ENCODE peak calls at places on chromosomes 7 and 10, in ten cellular contexts. J is ovary, Q is A549, M is HCT116, U is HepG2, E is right lobe of liver, H is IMR-90, T is body of pancreas, C is prostate gland, R is uterus. O is an unnamed sample.

GRCh38 chr7:142626420-142627035 is 122.7 kb upstream of the PRSS1 start:
- DNase-seq in J (no peak), Q (peak), M (peak), U (peak), E (no peak), H (peak), T (peak), C (no peak), R (no peak), O (peak)

GRCh38 chr10:72068126-72068765 is 20.1 kb downstream of the SPOCK2 start:
- DNase-seq in J (no peak), Q (no peak), M (no peak), U (no peak), E (no peak), H (no peak), T (no peak), C (no peak), R (no peak), O (no peak)

GRCh38 chr10:65778753-65779152 is 1147.1 kb upstream of the LRRTM3 start:
- DNase-seq in J (no peak), Q (no peak), M (no peak), U (no peak), E (no peak), H (no peak), T (no peak), C (no peak), R (no peak), O (no peak)

GRCh38 chr10:42491001-42491592 is 147.3 kb downstream of the ZNF33B start:
- DNase-seq in J (no peak), Q (no peak), M (no peak), U (no peak), E (no peak), H (peak), T (no peak), C (no peak), R (no peak), O (no peak)

GRCh38 chr10:14953452-14954000 is 370 bp downstream of the DCLRE1C start:
- DNase-seq in J (no peak), Q (peak), M (peak), U (no peak), E (no peak), H (peak), T (peak), C (peak), R (no peak), O (peak)

GRCh38 chr7:39667354-39667923 is 44.1 kb downstream of the RALA start:
- DNase-seq in J (no peak), Q (no peak), M (no peak), U (no peak), E (no peak), H (no peak), T (no peak), C (no peak), R (no peak), O (no peak)

GRCh38 chr7:2247141-2247985 is 5.3 kb downstream of the NUDT1 start:
- DNase-seq in J (peak), Q (peak), M (no peak), U (no peak), E (no peak), H (no peak), T (peak), C (no peak), R (no peak), O (no peak)

GRCh38 chr7:122304604-122304975 is at the start of gene FEZF1:
- DNase-seq in J (no peak), Q (no peak), M (peak), U (peak), E (peak), H (no peak), T (peak), C (peak), R (no peak), O (no peak)

GRCh38 chr7:105654994-105655900 is 74.0 kb upstream of the EFCAB10 start:
- DNase-seq in J (peak), Q (no peak), M (no peak), U (no peak), E (no peak), H (peak), T (peak), C (no peak), R (peak), O (no peak)

GRCh38 chr7:137879357-137880158 is 32.8 kb upstream of the DGKI start:
- DNase-seq in J (no peak), Q (no peak), M (no peak), U (no peak), E (no peak), H (peak), T (no peak), C (no peak), R (peak), O (no peak)

GRCh38 chr10:103276941-103277712 is at the start of gene INA:
- DNase-seq in J (no peak), Q (peak), M (no peak), U (no peak), E (no peak), H (peak), T (peak), C (no peak), R (no peak), O (no peak)

GRCh38 chr7:303884-304573 is 14.1 kb downstream of the FOXL3 start:
- DNase-seq in J (peak), Q (no peak), M (no peak), U (no peak), E (no peak), H (no peak), T (no peak), C (no peak), R (no peak), O (no peak)

GRCh38 chr7:137903382-137904169 is 56.8 kb upstream of the DGKI start:
- DNase-seq in J (peak), Q (peak), M (peak), U (peak), E (no peak), H (peak), T (peak), C (peak), R (peak), O (peak)

GRCh38 chr10:1600861-1601260 is 136.5 kb downstream of the ADARB2 start:
- DNase-seq in J (no peak), Q (no peak), M (no peak), U (no peak), E (no peak), H (no peak), T (no peak), C (peak), R (no peak), O (no peak)

GRCh38 chr7:85156661-85157213 is 30.1 kb downstream of the SEMA3D start:
- DNase-seq in J (no peak), Q (no peak), M (no peak), U (no peak), E (no peak), H (no peak), T (no peak), C (no peak), R (no peak), O (no peak)

GRCh38 chr7:103762361-103762760 is 227.1 kb downstream of the RELN start:
- DNase-seq in J (no peak), Q (no peak), M (no peak), U (no peak), E (no peak), H (no peak), T (no peak), C (no peak), R (no peak), O (no peak)

GRCh38 chr7:157824819-157825121 is 488.0 kb downstream of the DNAJB6 start:
- DNase-seq in J (no peak), Q (no peak), M (no peak), U (no peak), E (no peak), H (no peak), T (no peak), C (no peak), R (no peak), O (no peak)

GRCh38 chr7:157876469-157877285 is 539.9 kb downstream of the DNAJB6 start:
- DNase-seq in J (no peak), Q (no peak), M (no peak), U (no peak), E (no peak), H (no peak), T (no peak), C (no peak), R (no peak), O (no peak)

GRCh38 chr10:80133221-80133620 is 691 bp downstream of the PLAC9 start:
- DNase-seq in J (no peak), Q (no peak), M (no peak), U (no peak), E (no peak), H (no peak), T (no peak), C (no peak), R (peak), O (no peak)

GRCh38 chr7:36710186-36710813 is 14.0 kb downstream of the AOAH start:
- DNase-seq in J (no peak), Q (no peak), M (no peak), U (no peak), E (no peak), H (no peak), T (peak), C (no peak), R (no peak), O (no peak)

GRCh38 chr7:22853674-22854157 is 31.1 kb upstream of the TOMM7 start:
- DNase-seq in J (no peak), Q (peak), M (peak), U (no peak), E (no peak), H (no peak), T (no peak), C (peak), R (peak), O (no peak)

GRCh38 chr7:78510580-78511188 is 712.1 kb downstream of the PHTF2 start:
- DNase-seq in J (peak), Q (peak), M (peak), U (peak), E (no peak), H (peak), T (peak), C (peak), R (no peak), O (peak)

GRCh38 chr10:110746254-110746826 is 102.2 kb downstream of the RBM20 start:
- DNase-seq in J (peak), Q (peak), M (peak), U (peak), E (no peak), H (peak), T (peak), C (peak), R (peak), O (peak)

GRCh38 chr7:111113263-111114017 is 22.5 kb downstream of the LRRN3 start:
- DNase-seq in J (no peak), Q (peak), M (no peak), U (peak), E (no peak), H (peak), T (no peak), C (no peak), R (no peak), O (no peak)

GRCh38 chr7:150450491-150450992 is at the start of gene GIMAP8:
- DNase-seq in J (no peak), Q (no peak), M (no peak), U (no peak), E (peak), H (no peak), T (peak), C (no peak), R (peak), O (peak)

GRCh38 chr7:33837356-33837851 is 67.9 kb upstream of the BMPER start:
- DNase-seq in J (no peak), Q (no peak), M (no peak), U (no peak), E (no peak), H (no peak), T (no peak), C (no peak), R (peak), O (no peak)

GRCh38 chr7:35249537-35249907 is 4.4 kb downstream of the TBX20 start:
- DNase-seq in J (no peak), Q (no peak), M (no peak), U (no peak), E (no peak), H (no peak), T (no peak), C (no peak), R (no peak), O (no peak)

GRCh38 chr10:3526721-3527120 is 258.3 kb downstream of the KLF6 start:
- DNase-seq in J (no peak), Q (no peak), M (no peak), U (no peak), E (no peak), H (peak), T (no peak), C (no peak), R (no peak), O (no peak)

GRCh38 chr10:118742787-118743186 is 12.0 kb downstream of the CACUL1 start:
- DNase-seq in J (no peak), Q (no peak), M (no peak), U (no peak), E (no peak), H (peak), T (no peak), C (no peak), R (no peak), O (no peak)

GRCh38 chr7:129741743-129742213 is 130.3 kb downstream of the NRF1 start:
- DNase-seq in J (no peak), Q (no peak), M (no peak), U (no peak), E (no peak), H (no peak), T (no peak), C (peak), R (no peak), O (no peak)

GRCh38 chr10:90288403-90288933 is 569.4 kb downstream of the HTR7 start:
- DNase-seq in J (no peak), Q (no peak), M (peak), U (no peak), E (no peak), H (peak), T (no peak), C (no peak), R (no peak), O (no peak)

GRCh38 chr7:140638311-140638791 is 2.3 kb downstream of the DENND2A start:
- DNase-seq in J (peak), Q (no peak), M (no peak), U (no peak), E (no peak), H (peak), T (no peak), C (no peak), R (peak), O (no peak)

GRCh38 chr10:95440756-95441546 is 120.2 kb downstream of the SORBS1 start:
- DNase-seq in J (no peak), Q (no peak), M (no peak), U (peak), E (no peak), H (no peak), T (peak), C (no peak), R (no peak), O (no peak)

GRCh38 chr7:68176974-68177373 is 1180.3 kb downstream of the TYW1 start:
- DNase-seq in J (no peak), Q (peak), M (peak), U (peak), E (no peak), H (peak), T (peak), C (peak), R (no peak), O (peak)

GRCh38 chr7:135200824-135201331 is 10.4 kb downstream of the WDR91 start:
- DNase-seq in J (no peak), Q (no peak), M (no peak), U (no peak), E (no peak), H (no peak), T (peak), C (no peak), R (no peak), O (no peak)

GRCh38 chr7:152876749-152877148 is 117.2 kb downstream of the ACTR3B start:
- DNase-seq in J (no peak), Q (no peak), M (no peak), U (no peak), E (no peak), H (no peak), T (no peak), C (no peak), R (no peak), O (no peak)

DNA sequence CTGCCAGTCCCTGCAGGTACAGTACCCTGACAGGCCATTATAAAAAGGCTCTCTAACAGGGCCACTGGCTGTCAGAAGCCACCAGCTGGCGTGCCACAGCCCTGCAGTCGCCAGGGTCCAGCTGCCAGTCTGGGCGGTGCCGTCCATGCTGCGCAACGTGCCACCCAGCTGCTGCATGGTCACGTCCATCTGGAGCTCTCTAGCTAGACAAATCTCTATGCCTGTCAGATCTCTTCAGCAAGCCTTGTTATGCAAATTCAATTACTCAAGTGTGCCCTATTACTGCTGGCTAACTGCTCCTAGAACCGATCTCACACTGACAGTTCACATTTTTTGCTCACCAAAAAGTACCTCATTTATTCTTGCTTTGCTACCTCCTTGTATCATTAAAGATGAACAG is 75.9 kb downstream of the HIBADH start:
- DNase-seq in J (no peak), Q (no peak), M (no peak), U (no peak), E (no peak), H (no peak), T (peak), C (no peak), R (no peak), O (no peak)
- TF ChIP-seq CTCF in J (no peak), Q (no peak), M (no peak), U (no peak), E (no peak), H (no peak), T (no peak), C (no peak), R (no peak), O (no peak)

GRCh38 chr10:123132576-123133477 is 2.9 kb upstream of the HMX3 start:
- DNase-seq in J (peak), Q (peak), M (peak), U (peak), E (peak), H (peak), T (peak), C (peak), R (peak), O (peak)
- TF ChIP-seq POLR2A in J (no peak), Q (no peak), M (no peak), U (no peak), E (no peak), H (peak), T (no peak), C (no peak), R (no peak), O (no peak)

GRCh38 chr7:6438427-6438826 is 9.3 kb downstream of the DAGLB start:
- DNase-seq in J (no peak), Q (no peak), M (no peak), U (no peak), E (no peak), H (no peak), T (no peak), C (no peak), R (no peak), O (no peak)

GRCh38 chr7:6443372-6443941 is 4.3 kb downstream of the DAGLB start:
- DNase-seq in J (no peak), Q (peak), M (peak), U (peak), E (no peak), H (peak), T (no peak), C (no peak), R (no peak), O (peak)

GRCh38 chr7:6437251-6437650 is 10.5 kb downstream of the DAGLB start:
- DNase-seq in J (no peak), Q (no peak), M (no peak), U (peak), E (no peak), H (no peak), T (no peak), C (no peak), R (no peak), O (no peak)

GRCh38 chr7:6442114-6442513 is 5.6 kb downstream of the DAGLB start:
- DNase-seq in J (no peak), Q (no peak), M (no peak), U (no peak), E (no peak), H (peak), T (no peak), C (no peak), R (no peak), O (no peak)

GRCh38 chr7:6440381-6440780 is 7.4 kb downstream of the DAGLB start:
- DNase-seq in J (no peak), Q (no peak), M (no peak), U (no peak), E (no peak), H (no peak), T (no peak), C (no peak), R (no peak), O (no peak)
- H3K4me3 ChIP-seq in J (no peak), Q (no peak), M (no peak), U (no peak), E (no peak), H (no peak), T (no peak), C (no peak), R (no peak), O (no peak)

GRCh38 chr10:101066890-101067355 is 5.1 kb downstream of the KAZALD1 start:
- DNase-seq in J (no peak), Q (peak), M (no peak), U (no peak), E (no peak), H (no peak), T (peak), C (no peak), R (no peak), O (no peak)
- TF ChIP-seq CTCF in J (no peak), Q (no peak), M (no peak), U (no peak), E (no peak), H (no peak), T (no peak), C (no peak), R (no peak), O (no peak)

GRCh38 chr7:73815436-73815835 is 15.4 kb upstream of the CLDN4 start:
- DNase-seq in J (no peak), Q (no peak), M (no peak), U (no peak), E (peak), H (no peak), T (no peak), C (no peak), R (no peak), O (no peak)

GRCh38 chr7:73812996-73813395 is 17.8 kb upstream of the CLDN4 start:
- DNase-seq in J (no peak), Q (no peak), M (no peak), U (no peak), E (no peak), H (peak), T (no peak), C (no peak), R (no peak), O (no peak)

GRCh38 chr7:73811760-73812168 is 19.0 kb upstream of the CLDN4 start:
- DNase-seq in J (no peak), Q (peak), M (no peak), U (peak), E (peak), H (peak), T (peak), C (peak), R (peak), O (peak)

GRCh38 chr7:73810991-73811360 is 19.8 kb upstream of the CLDN4 start:
- DNase-seq in J (no peak), Q (no peak), M (no peak), U (no peak), E (no peak), H (no peak), T (no peak), C (no peak), R (no peak), O (no peak)

DNA sequence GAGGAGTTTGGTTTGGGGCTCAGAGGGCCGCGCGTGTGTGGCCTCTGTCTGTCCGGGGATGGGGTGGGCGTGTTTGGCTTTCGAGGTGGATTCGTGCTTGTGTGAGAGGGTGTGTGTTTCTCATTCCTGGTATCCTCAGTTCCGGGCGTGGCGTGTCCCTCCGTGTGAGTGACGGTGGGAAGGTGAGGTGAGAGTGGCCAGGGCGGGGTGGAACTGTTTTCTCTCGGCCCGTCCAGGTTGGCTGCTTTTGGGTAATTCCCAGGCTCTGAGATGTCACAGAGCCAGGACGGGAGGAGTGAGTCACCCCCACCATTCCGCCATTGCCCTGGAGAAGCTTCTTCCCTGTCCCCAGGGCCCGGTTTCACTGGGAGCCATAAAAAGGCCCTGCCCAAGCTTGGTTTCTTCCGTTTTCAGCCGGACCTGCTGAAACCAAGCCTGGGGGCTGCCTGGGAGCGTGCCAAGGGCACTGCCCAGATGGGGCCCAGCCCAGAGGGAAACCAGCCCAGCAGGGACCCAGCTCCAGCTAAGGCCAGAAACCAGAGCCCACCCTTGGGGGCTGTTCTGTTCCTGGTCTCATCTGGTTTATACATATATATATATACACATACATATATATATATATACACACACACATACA is 21.2 kb upstream of the CLDN4 start:
- DNase-seq in J (no peak), Q (no peak), M (peak), U (no peak), E (no peak), H (no peak), T (no peak), C (no peak), R (no peak), O (peak)
- TF ChIP-seq POLR2A in J (no peak), Q (no peak), M (no peak), U (no peak), E (no peak), H (no peak), T (no peak), C (no peak), R (no peak), O (no peak)

DNA sequence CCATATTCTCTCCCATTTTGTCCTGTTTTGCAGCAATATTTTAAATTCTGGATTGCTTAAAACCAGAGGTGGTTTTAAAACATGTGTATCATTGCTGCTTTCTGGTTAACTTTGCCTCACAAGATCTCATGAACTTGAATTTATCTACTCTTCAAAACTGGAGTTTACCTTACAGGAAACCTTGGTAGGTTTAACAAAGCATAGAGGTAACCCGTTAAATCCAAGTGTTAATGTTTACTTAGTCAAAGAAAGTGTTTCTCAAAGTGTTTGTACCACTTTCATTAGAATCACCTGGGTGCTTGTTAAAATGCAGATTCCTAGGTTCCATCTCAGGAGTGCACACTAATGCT is 44.0 kb upstream of the VDAC2 start:
- DNase-seq in J (no peak), Q (no peak), M (no peak), U (no peak), E (no peak), H (no peak), T (no peak), C (no peak), R (no peak), O (no peak)
- H3K4me3 ChIP-seq in J (no peak), Q (no peak), M (no peak), U (no peak), E (no peak), H (no peak), T (no peak), C (no peak), R (no peak), O (no peak)